ENCODE peak calls at places on chromosomes 11 and 22, in four cellular contexts. E, G, M and S are unnamed samples.

GRCh38 chr11:121104223-121104831 is 3.3 kb downstream of the TECTA start:
- DNase-seq in E (no peak), M (no peak), G (peak; percentile 11), S (no peak)

GRCh38 chr11:110081462-110082233 is 11.5 kb upstream of the ZC3H12C start:
- DNase-seq in G (no peak), E (no peak), M (no peak), S (peak; percentile 34)

GRCh38 chr22:30754971-30755759 is 60.5 kb downstream of the OSBP2 start:
- DNase-seq in M (peak; percentile 59), G (peak; percentile 57), E (no peak), S (peak; percentile 74)

GRCh38 chr11:44766972-44767278 is 40.2 kb downstream of the TSPAN18 start:
- DNase-seq in E (no peak), G (no peak), M (no peak), S (no peak)

GRCh38 chr11:74326665-74327064 is 15.2 kb upstream of the P4HA3 start:
- DNase-seq in E (no peak), M (no peak), G (no peak), S (no peak)

GRCh38 chr11:4672470-4672869 is 25.2 kb downstream of the OR51E2 start:
- DNase-seq in E (no peak), G (no peak), M (no peak), S (peak; percentile 10)

GRCh38 chr11:32231909-32232493 is 141.1 kb downstream of the RCN1 start:
- DNase-seq in E (no peak), M (no peak), G (peak; percentile 62), S (peak; percentile 8)

GRCh38 chr22:23070418-23071162 is at the start of gene GNAZ:
- DNase-seq in E (peak; percentile 86), G (peak; percentile 38), M (no peak), S (no peak)

GRCh38 chr22:46008291-46008690 is 31.3 kb upstream of the WNT7B start:
- DNase-seq in E (no peak), M (no peak), G (no peak), S (no peak)

GRCh38 chr11:118522571-118523072 is 4.7 kb upstream of the TTC36 start:
- DNase-seq in E (no peak), G (peak; percentile 32), M (no peak), S (peak; percentile 12)